ENCODE peak calls at places on chromosomes 13 and 19, in five cellular contexts. F is K562, I is stomach, Q is GM23338, Z is breast epithelium. R is an unnamed sample.

GRCh38 chr13:113022391-113023216 is 53.6 kb downstream of the MCF2L start:
- DNase-seq in I (no peak), Z (no peak), F (no peak), Q (peak; percentile 65), R (peak; percentile 36)

GRCh38 chr19:40411125-40411842 is 1.9 kb downstream of the PRX start:
- DNase-seq in Q (no peak), I (no peak), F (peak; percentile 11), Z (no peak), R (no peak)

GRCh38 chr19:808176-808741 is 11.0 kb downstream of the PTBP1 start:
- DNase-seq in F (no peak), I (no peak), Z (no peak), Q (no peak), R (no peak)

GRCh38 chr13:21668665-21669599 is 1.9 kb upstream of the FGF9 start:
- DNase-seq in Z (no peak), I (no peak), F (no peak), Q (peak; percentile 69), R (no peak)

GRCh38 chr13:112873851-112874750 is 94.9 kb upstream of the MCF2L start:
- DNase-seq in Q (peak; percentile 93), F (peak; percentile 75), Z (peak; percentile 77), I (peak; percentile 86), R (peak; percentile 59)

GRCh38 chr13:113667771-113668490 is 912 bp downstream of the GRK1 start:
- DNase-seq in Q (no peak), Z (peak; percentile 43), I (peak; percentile 23), F (no peak), R (no peak)

GRCh38 chr13:26253262-26253786 is 605 bp upstream of the CDK8 start:
- DNase-seq in I (no peak), Q (no peak), Z (no peak), F (no peak), R (no peak)

GRCh38 chr13:99211421-99212035 is 10.9 kb downstream of the UBAC2 start:
- DNase-seq in Q (no peak), F (no peak), Z (no peak), I (no peak), R (no peak)

GRCh38 chr13:43805071-43805468 is 18.3 kb upstream of the ENOX1 start:
- DNase-seq in I (no peak), F (no peak), Z (no peak), Q (peak; percentile 9), R (peak; percentile 15)

GRCh38 chr19:38693380-38694223 is 46.2 kb downstream of the ACTN4 start:
- DNase-seq in Z (no peak), Q (peak; percentile 85), F (no peak), I (no peak), R (no peak)

GRCh38 chr13:21243045-21243842 is 66.8 kb downstream of the MRPL57 start:
- DNase-seq in Z (no peak), Q (no peak), F (peak; percentile 7), I (no peak), R (peak; percentile 26)

GRCh38 chr19:2469102-2469914 is 6.6 kb upstream of the GADD45B start:
- DNase-seq in I (no peak), Q (peak; percentile 65), Z (no peak), F (no peak), R (no peak)

GRCh38 chr19:39970424-39970673 is 616 bp upstream of the PSMC4 start:
- DNase-seq in Q (no peak), F (peak; percentile 17), Z (no peak), I (no peak), R (no peak)

GRCh38 chr19:18939922-18940775 is 868 bp downstream of the HOMER3 start:
- DNase-seq in Q (peak; percentile 87), I (peak; percentile 37), F (no peak), Z (peak; percentile 56), R (peak; percentile 20)

GRCh38 chr19:322616-323015 is 22.0 kb downstream of the MIER2 start:
- DNase-seq in Z (no peak), Q (no peak), F (no peak), I (no peak), R (no peak)

GRCh38 chr13:46288570-46289259 is 77.0 kb downstream of the LRRC63 start:
- DNase-seq in F (peak; percentile 26), Q (peak; percentile 86), Z (no peak), I (no peak), R (peak; percentile 17)

GRCh38 chr13:49443327-49443688 is 556 bp downstream of the CAB39L start:
- DNase-seq in F (no peak), Z (no peak), Q (no peak), I (no peak), R (peak; percentile 19)

GRCh38 chr13:41610426-41610825 is 153.1 kb downstream of the RGCC start:
- DNase-seq in Q (no peak), F (no peak), I (peak; percentile 27), Z (no peak), R (peak; percentile 26)

GRCh38 chr13:97342136-97342535 is 91.8 kb upstream of the RAP2A start:
- DNase-seq in F (no peak), Q (no peak), Z (no peak), I (no peak), R (no peak)

GRCh38 chr13:83546476-83546875 is 335.8 kb downstream of the SLITRK1 start:
- DNase-seq in I (no peak), Z (no peak), Q (no peak), F (no peak), R (no peak)

GRCh38 chr13:103607995-103608394 is 541.8 kb upstream of the SLC10A2 start:
- DNase-seq in I (no peak), Q (no peak), F (no peak), Z (no peak), R (no peak)

GRCh38 chr13:39699274-39699673 is 43.8 kb downstream of the COG6 start:
- DNase-seq in F (no peak), Z (no peak), Q (no peak), I (no peak), R (no peak)
- H3K4me3 ChIP-seq in F (no peak overlapping the region), Z (no peak overlapping the region), Q (no peak overlapping the region), I (no peak overlapping the region), R (no peak overlapping the region)

GRCh38 chr19:58550362-58551122 is 4.4 kb downstream of the CHMP2A start:
- DNase-seq in Z (no peak), Q (no peak), I (no peak), F (no peak), R (no peak)
- TF ChIP-seq POLR2AphosphoS5 in Z (no peak), Q (no peak), I (no peak), F (no peak), R (no peak)

GRCh38 chr19:16327911-16328823 is 3.5 kb downstream of the KLF2 start:
- DNase-seq in F (no peak), I (peak; percentile 73), Q (no peak), Z (no peak), R (peak; percentile 31)

GRCh38 chr19:16325671-16326400 is 1.2 kb downstream of the KLF2 start:
- DNase-seq in Z (no peak), Q (peak; percentile 93), I (no peak), F (no peak), R (no peak)

GRCh38 chr19:16326401-16327130 is 1.9 kb downstream of the KLF2 start:
- DNase-seq in F (no peak), Q (peak; percentile 69), I (no peak), Z (no peak), R (no peak)

GRCh38 chr19:16327501-16327900 is 2.9 kb downstream of the KLF2 start:
- DNase-seq in F (no peak), I (no peak), Z (no peak), Q (no peak), R (no peak)

GRCh38 chr19:16327131-16327450 is 2.5 kb downstream of the KLF2 start:
- DNase-seq in Z (no peak), F (no peak), Q (no peak), I (no peak), R (no peak)
- H3K4me3 ChIP-seq in Z (peak overlapping the region; percentile 80), F (no peak overlapping the region), Q (peak overlapping the region; percentile 78), I (peak overlapping the region; percentile 89), R (peak overlapping the region; percentile 67)

DNA sequence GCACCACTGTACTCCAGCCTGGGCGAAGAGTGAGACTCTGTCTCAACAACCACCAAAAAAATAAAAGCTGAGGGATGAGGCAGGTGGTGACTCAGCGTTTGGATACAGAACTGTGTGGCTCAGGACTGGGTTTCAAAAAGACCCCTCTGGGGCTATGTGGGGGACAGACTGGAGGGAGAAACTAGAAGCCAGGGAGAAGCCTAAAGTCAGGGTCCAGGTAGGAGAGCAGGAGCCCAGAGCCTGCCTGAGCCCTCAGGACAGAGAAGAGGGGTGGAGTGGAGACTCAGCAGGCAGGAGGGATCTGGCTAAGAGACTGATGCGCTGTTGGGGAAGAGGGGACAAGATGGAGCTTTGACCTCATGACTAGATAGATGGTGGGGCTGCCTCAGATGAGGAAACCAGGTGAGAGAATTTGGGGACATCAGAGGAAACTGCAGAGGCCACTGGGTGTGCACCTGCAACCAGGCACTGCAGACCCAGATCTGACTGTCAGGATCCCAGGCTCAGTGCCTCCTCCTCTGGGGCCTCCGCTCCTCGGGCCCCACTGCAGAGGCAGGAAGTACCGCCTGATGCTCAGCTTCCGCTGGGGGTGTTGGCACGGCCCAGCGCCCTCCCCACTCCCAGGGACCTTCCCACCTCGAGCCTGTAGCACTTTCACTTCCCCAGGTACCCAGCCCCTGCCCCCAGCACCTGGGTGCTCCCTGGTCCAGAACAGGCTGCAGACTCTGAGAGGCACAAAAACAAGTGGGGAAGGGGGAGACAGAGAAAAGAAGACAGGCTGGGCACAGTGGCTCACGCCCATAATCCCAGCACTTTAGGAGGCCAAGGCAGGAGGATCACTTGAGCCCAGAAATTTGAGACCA is 1.5 kb upstream of the CD37 start:
- DNase-seq in F (no peak), Z (peak; percentile 34), I (peak; percentile 29), Q (no peak), R (no peak)
- TF ChIP-seq POLR2AphosphoS5 in F (no peak), Z (no peak), I (peak; percentile 13), Q (no peak), R (no peak)